ENCODE peak calls at places on chromosomes 5 and 9, in nine cellular contexts. R is spleen, S is HepG2, N is uterus, M is HAP-1, P is colonic mucosa, H is IMR-90, Z is mesenchymal stem cell, L is heart right ventricle. A is an unnamed sample.

GRCh38 chr9:114156311-114156657 is 947 bp downstream of the COL27A1 start:
- DNase-seq in L (no peak), M (no peak), S (no peak), H (no peak), R (no peak), P (no peak), N (no peak), Z (no peak), A (no peak)

GRCh38 chr5:109962882-109963603 is 273.3 kb downstream of the MAN2A1 start:
- DNase-seq in L (no peak), M (no peak), R (no peak), P (no peak), N (no peak), H (no peak), S (no peak), Z (no peak), A (no peak)

GRCh38 chr5:120873083-120873482 is 409.0 kb downstream of the PRR16 start:
- DNase-seq in N (no peak), P (no peak), L (no peak), S (no peak), R (no peak), M (no peak), H (peak; percentile 4), Z (peak; percentile 49), A (no peak)

GRCh38 chr5:56128166-56128565 is 105.0 kb downstream of the ANKRD55 start:
- DNase-seq in S (no peak), R (no peak), P (no peak), M (no peak), Z (no peak), H (no peak), N (no peak), L (no peak), A (no peak)

GRCh38 chr5:149175346-149176113 is 34.2 kb downstream of the ABLIM3 start:
- DNase-seq in R (no peak), Z (no peak), P (no peak), S (no peak), M (no peak), L (peak; percentile 67), N (peak; percentile 78), H (no peak), A (no peak)

GRCh38 chr5:98942849-98943248 is 14.0 kb upstream of the CHD1 start:
- DNase-seq in M (no peak), R (no peak), H (no peak), S (peak; percentile 51), Z (peak; percentile 19), L (no peak), N (no peak), P (no peak), A (no peak)

GRCh38 chr5:148229840-148230239 is 8.5 kb upstream of the MARCOL start:
- DNase-seq in P (no peak), M (no peak), R (no peak), H (no peak), L (no peak), Z (no peak), N (no peak), S (no peak), A (no peak)

GRCh38 chr9:72684615-72685014 is 163.2 kb downstream of the TMC1 start:
- DNase-seq in N (no peak), L (no peak), P (no peak), M (no peak), Z (no peak), H (no peak), S (no peak), R (no peak), A (no peak)

GRCh38 chr9:6055213-6055612 is 39.8 kb upstream of the RANBP6 start:
- DNase-seq in M (peak; percentile 66), L (peak; percentile 32), H (peak; percentile 91), R (no peak), P (peak; percentile 69), Z (peak; percentile 89), N (no peak), S (peak; percentile 66), A (no peak)

GRCh38 chr9:134491856-134492255 is 149.7 kb upstream of the COL5A1 start:
- DNase-seq in S (no peak), P (no peak), H (no peak), Z (no peak), M (no peak), L (no peak), N (no peak), R (peak; percentile 49), A (no peak)

GRCh38 chr9:93187047-93187446 is 3.1 kb downstream of the WNK2 start:
- DNase-seq in M (peak; percentile 27), H (no peak), P (peak; percentile 68), L (peak; percentile 75), Z (no peak), N (no peak), S (no peak), R (no peak), A (no peak)

GRCh38 chr5:137498301-137498735 is 808 bp downstream of the SPOCK1 start:
- DNase-seq in R (peak; percentile 72), H (no peak), M (no peak), P (no peak), Z (no peak), L (no peak), S (no peak), N (peak; percentile 24), A (no peak)

GRCh38 chr9:98215821-98216220 is 23.4 kb upstream of the CORO2A start:
- DNase-seq in H (no peak), P (no peak), S (no peak), M (peak; percentile 30), L (no peak), Z (no peak), N (no peak), R (peak; percentile 53), A (no peak)

GRCh38 chr5:138948391-138949222 is 73.5 kb upstream of the LRRTM2 start:
- DNase-seq in L (no peak), R (no peak), N (no peak), M (no peak), Z (no peak), P (no peak), S (no peak), H (no peak), A (peak; percentile 40)

GRCh38 chr9:77588319-77588937 is 59.7 kb downstream of the GNA14 start:
- DNase-seq in P (no peak), H (peak; percentile 89), M (no peak), L (no peak), R (no peak), N (no peak), Z (peak; percentile 85), S (no peak), A (peak; percentile 50)

GRCh38 chr9:109990541-109990940 is 210.5 kb downstream of the PALM2AKAP2 start:
- DNase-seq in Z (no peak), P (no peak), H (no peak), M (no peak), R (no peak), N (no peak), S (no peak), L (no peak), A (no peak)
- H3K4me1 ChIP-seq in Z (peaks cover 8% of the 10 kb centered on the region), P (no peaks in the 10 kb centered on the region), H (peaks cover 17% of the 10 kb centered on the region), M (no peaks in the 10 kb centered on the region), R (no peaks in the 10 kb centered on the region), N (no peaks in the 10 kb centered on the region), S (no peaks in the 10 kb centered on the region), L (peaks cover 20% of the 10 kb centered on the region), A (peaks cover 38% of the 10 kb centered on the region)

GRCh38 chr9:107638922-107639321 is 149.4 kb upstream of the KLF4 start:
- DNase-seq in N (peak; percentile 63), P (peak; percentile 88), L (peak; percentile 85), H (peak; percentile 77), M (peak; percentile 44), R (no peak), S (no peak), Z (peak; percentile 89), A (peak; percentile 62)
- H3K4me3 ChIP-seq in N (no peak overlapping the region), P (no peak overlapping the region), L (peak overlapping the region; percentile 56), H (peak overlapping the region; percentile 37), M (no peak overlapping the region), R (no peak overlapping the region), S (no peak overlapping the region), Z (no peak overlapping the region), A (peak overlapping the region; percentile 46)

GRCh38 chr9:1047605-1048235 is 2.4 kb upstream of the DMRT2 start:
- DNase-seq in H (peak; percentile 3), R (no peak), Z (no peak), P (peak; percentile 84), L (no peak), M (no peak), N (no peak), S (no peak), A (no peak)

GRCh38 chr9:1050125-1050895 is at the start of gene DMRT2:
- DNase-seq in M (peak; percentile 88), R (no peak), S (peak; percentile 51), H (peak; percentile 43), L (peak; percentile 84), Z (no peak), P (peak; percentile 96), N (peak; percentile 83), A (no peak)

GRCh38 chr9:1048853-1049252 is 1.3 kb upstream of the DMRT2 start:
- DNase-seq in Z (no peak), R (no peak), L (no peak), N (no peak), P (peak; percentile 54), H (no peak), M (no peak), S (no peak), A (no peak)

GRCh38 chr9:1051286-1052118 is 1.3 kb downstream of the DMRT2 start:
- DNase-seq in R (no peak), Z (no peak), L (no peak), M (peak; percentile 33), N (no peak), H (no peak), S (no peak), P (peak; percentile 72), A (no peak)

GRCh38 chr9:1049641-1050040 is 516 bp upstream of the DMRT2 start:
- DNase-seq in R (no peak), Z (no peak), S (no peak), H (no peak), L (no peak), N (no peak), P (peak; percentile 64), M (no peak), A (no peak)
- H3K27me3 ChIP-seq in R (peaks cover 88% of the 10 kb centered on the region), Z (no peaks in the 10 kb centered on the region), S (no peaks in the 10 kb centered on the region), H (peaks cover 90% of the 10 kb centered on the region), L (peaks cover 100% of the 10 kb centered on the region), N (peaks cover 59% of the 10 kb centered on the region), P (peaks cover 66% of the 10 kb centered on the region), M (no peaks in the 10 kb centered on the region), A (no peaks in the 10 kb centered on the region)

GRCh38 chr9:101626295-101626694 is 31.5 kb upstream of the PPP3R2 start:
- DNase-seq in R (no peak), L (no peak), H (no peak), N (no peak), M (no peak), P (no peak), S (no peak), Z (no peak), A (no peak)

GRCh38 chr9:101631892-101632291 is 37.1 kb upstream of the PPP3R2 start:
- DNase-seq in S (no peak), M (no peak), P (no peak), L (no peak), N (no peak), H (no peak), R (no peak), Z (no peak), A (no peak)

GRCh38 chr9:101625871-101626270 is 31.1 kb upstream of the PPP3R2 start:
- DNase-seq in Z (no peak), R (no peak), M (no peak), P (no peak), S (no peak), H (peak; percentile 3), N (no peak), L (no peak), A (no peak)

GRCh38 chr9:101628173-101628572 is 33.4 kb upstream of the PPP3R2 start:
- DNase-seq in Z (no peak), L (no peak), N (no peak), H (peak; percentile 11), P (no peak), M (peak; percentile 12), R (no peak), S (no peak), A (no peak)

GRCh38 chr9:101629624-101630023 is 34.9 kb upstream of the PPP3R2 start:
- DNase-seq in M (no peak), L (no peak), N (no peak), Z (no peak), P (no peak), S (no peak), H (no peak), R (no peak), A (no peak)
- H3K4me1 ChIP-seq in M (no peaks in the 10 kb centered on the region), L (no peaks in the 10 kb centered on the region), N (no peaks in the 10 kb centered on the region), Z (no peaks in the 10 kb centered on the region), P (no peaks in the 10 kb centered on the region), S (no peaks in the 10 kb centered on the region), H (no peaks in the 10 kb centered on the region), R (no peaks in the 10 kb centered on the region), A (no peaks in the 10 kb centered on the region)